ENCODE peak calls at places on chromosomes 4 and X, in seven cellular contexts. J is stomach, B is K562, H is transverse colon, E is sigmoid colon, L is upper lobe of left lung, Z is HCT116. V is an unnamed sample.
A peak's percentile ranks its signal among the peaks of the same experiment; 100 is the strongest.

GRCh38 chrX:119899125-119899524 is 3.4 kb downstream of the AKAP14 start:
- DNase-seq in J (no peak), B (no peak), H (peak; percentile 10), E (no peak), L (no peak), Z (no peak), V (no peak)

GRCh38 chr4:163590103-163590502 is 95.6 kb downstream of the TMA16 start:
- DNase-seq in J (no peak), B (no peak), H (no peak), E (no peak), L (no peak), Z (no peak), V (no peak)

GRCh38 chr4:11724731-11725130 is 296.0 kb upstream of the HS3ST1 start:
- DNase-seq in J (no peak), B (no peak), H (no peak), E (no peak), L (no peak), Z (no peak), V (no peak)

GRCh38 chr4:173486714-173487392 is 43.2 kb downstream of the HAND2 start:
- DNase-seq in J (no peak), B (no peak), H (no peak), E (no peak), L (no peak), Z (no peak), V (no peak)

GRCh38 chrX:46255066-46255465 is 290.2 kb downstream of the ZNF674 start:
- DNase-seq in J (no peak), B (no peak), H (no peak), E (no peak), L (no peak), Z (no peak), V (no peak)

GRCh38 chr4:173169428-173170209 is 1.0 kb downstream of the GALNT7 start:
- DNase-seq in J (peak; percentile 56), B (peak; percentile 74), H (peak; percentile 62), E (peak; percentile 80), L (peak; percentile 93), Z (no peak), V (peak; percentile 22)

GRCh38 chrX:73850124-73851013 is 287.4 kb downstream of the CHIC1 start:
- DNase-seq in J (peak; percentile 45), B (peak; percentile 46), H (peak; percentile 46), E (peak; percentile 75), L (no peak), Z (peak; percentile 7), V (no peak)

GRCh38 chr4:110998308-110998707 is 375.4 kb upstream of the PITX2 start:
- DNase-seq in J (no peak), B (no peak), H (no peak), E (no peak), L (no peak), Z (no peak), V (no peak)

GRCh38 chr4:99117876-99118693 is 26.0 kb downstream of the ADH4 start:
- DNase-seq in J (no peak), B (peak; percentile 15), H (no peak), E (no peak), L (no peak), Z (no peak), V (no peak)

GRCh38 chr4:13980317-13980716 is 352.8 kb upstream of the BOD1L1 start:
- DNase-seq in J (no peak), B (no peak), H (no peak), E (no peak), L (no peak), Z (no peak), V (no peak)

GRCh38 chr4:16136771-16137170 is 52.9 kb upstream of the PROM1 start:
- DNase-seq in J (no peak), B (no peak), H (no peak), E (no peak), L (peak; percentile 38), Z (no peak), V (no peak)

GRCh38 chrX:140480765-140481164 is 24.1 kb downstream of the SOX3 start:
- DNase-seq in J (no peak), B (no peak), H (no peak), E (no peak), L (no peak), Z (no peak), V (no peak)
- TF ChIP-seq POLR2A in J (no peak), B (no peak), H (no peak), E (no peak), L (no peak), Z (no peak), V (no peak)

GRCh38 chr4:104494822-104495559 is at the start of gene CXXC4:
- DNase-seq in J (peak; percentile 45), B (peak; percentile 50), H (peak; percentile 67), E (peak; percentile 90), L (peak; percentile 80), Z (peak; percentile 23), V (peak; percentile 65)
- TF ChIP-seq POLR2AphosphoS5 in J (no peak), B (no peak), H (no peak), E (peak; percentile 78), L (peak; percentile 34), Z (peak; percentile 43), V (no peak)

GRCh38 chr4:4888695-4889094 is 29.2 kb downstream of the MSX1 start:
- DNase-seq in J (no peak), B (peak; percentile 17), H (no peak), E (no peak), L (no peak), Z (no peak), V (no peak)
- TF ChIP-seq CTCF in J (no peak), B (peak; percentile 26), H (no peak), E (no peak), L (no peak), Z (no peak), V (no peak)

DNA sequence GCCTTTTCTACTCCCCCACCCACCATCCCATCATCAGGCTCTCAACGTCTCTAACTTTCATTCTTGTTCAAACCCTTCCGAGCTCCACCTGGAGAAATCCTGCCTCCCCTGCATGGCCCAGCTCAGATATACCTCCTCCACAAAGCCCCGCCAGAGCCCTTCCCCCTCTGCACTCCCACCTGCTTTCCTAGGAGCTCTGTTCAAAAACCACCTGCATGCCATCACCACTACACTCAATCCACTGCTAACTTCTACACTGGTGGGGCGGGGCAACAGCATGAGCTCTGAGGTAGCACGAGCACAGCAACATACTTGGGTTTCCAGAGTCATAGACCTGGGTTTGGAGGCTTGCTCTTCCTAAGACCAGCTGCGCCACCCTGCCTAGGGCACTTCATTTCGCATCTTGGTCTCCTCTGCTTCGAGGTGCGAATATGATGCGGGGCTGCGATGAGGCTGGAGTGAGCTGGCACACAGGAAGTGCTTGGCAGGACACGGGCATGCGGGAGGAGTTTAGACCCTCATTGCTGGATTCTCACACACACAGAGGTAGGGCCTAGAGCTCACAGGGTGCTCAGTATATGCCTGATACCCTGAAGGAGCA is 3.5 kb downstream of the SASH3 start:
- DNase-seq in J (no peak), B (no peak), H (no peak), E (peak; percentile 42), L (no peak), Z (no peak), V (no peak)
- TF ChIP-seq POLR2A in J (no peak), B (no peak), H (no peak), E (no peak), L (no peak), Z (no peak), V (no peak)